ENCODE peak calls at places on chromosome 1, in four cellular contexts. One of them, this sample, is unnamed.

GRCh38 chr1:109714661-109715372 is 2.8 kb downstream of the GSTM5 start:
- DNase-seq in astrocyte: no peak
- DNase-seq in esophagus squamous epithelium: no peak
- DNase-seq in brain microvascular endothelial cell: no peak
- DNase-seq in this sample: peak; percentile 4

GRCh38 chr1:228830954-228831481 is 95.7 kb downstream of the RHOU start:
- DNase-seq in esophagus squamous epithelium: no peak
- DNase-seq in brain microvascular endothelial cell: peak; percentile 37
- DNase-seq in astrocyte: peak; percentile 79
- DNase-seq in this sample: peak; percentile 45

GRCh38 chr1:63261736-63262142 is 60.6 kb upstream of the FOXD3 start:
- DNase-seq in brain microvascular endothelial cell: no peak
- DNase-seq in astrocyte: no peak
- DNase-seq in esophagus squamous epithelium: no peak
- DNase-seq in this sample: no peak

GRCh38 chr1:202315576-202316168 is 26.1 kb downstream of the UBE2T start:
- DNase-seq in astrocyte: peak; percentile 22
- DNase-seq in brain microvascular endothelial cell: peak; percentile 52
- DNase-seq in esophagus squamous epithelium: no peak
- DNase-seq in this sample: peak; percentile 87

GRCh38 chr1:61914823-61915482 is 172.7 kb downstream of the PATJ start:
- DNase-seq in astrocyte: peak; percentile 4
- DNase-seq in brain microvascular endothelial cell: no peak
- DNase-seq in esophagus squamous epithelium: no peak
- DNase-seq in this sample: no peak

GRCh38 chr1:204723131-204723787 is 37.7 kb upstream of the LRRN2 start:
- DNase-seq in esophagus squamous epithelium: no peak
- DNase-seq in astrocyte: peak; percentile 12
- DNase-seq in brain microvascular endothelial cell: no peak
- DNase-seq in this sample: no peak

GRCh38 chr1:25871086-25871703 is 4.3 kb downstream of the PAQR7 start:
- DNase-seq in brain microvascular endothelial cell: no peak
- DNase-seq in astrocyte: no peak
- DNase-seq in esophagus squamous epithelium: no peak
- DNase-seq in this sample: no peak

GRCh38 chr1:67429011-67429527 is 1.1 kb downstream of the SERBP1 start:
- DNase-seq in brain microvascular endothelial cell: no peak
- DNase-seq in esophagus squamous epithelium: no peak
- DNase-seq in astrocyte: no peak
- DNase-seq in this sample: peak; percentile 22

GRCh38 chr1:86516366-86516765 is 30.5 kb upstream of the CLCA4 start:
- DNase-seq in esophagus squamous epithelium: no peak
- DNase-seq in brain microvascular endothelial cell: no peak
- DNase-seq in astrocyte: no peak
- DNase-seq in this sample: no peak

DNA sequence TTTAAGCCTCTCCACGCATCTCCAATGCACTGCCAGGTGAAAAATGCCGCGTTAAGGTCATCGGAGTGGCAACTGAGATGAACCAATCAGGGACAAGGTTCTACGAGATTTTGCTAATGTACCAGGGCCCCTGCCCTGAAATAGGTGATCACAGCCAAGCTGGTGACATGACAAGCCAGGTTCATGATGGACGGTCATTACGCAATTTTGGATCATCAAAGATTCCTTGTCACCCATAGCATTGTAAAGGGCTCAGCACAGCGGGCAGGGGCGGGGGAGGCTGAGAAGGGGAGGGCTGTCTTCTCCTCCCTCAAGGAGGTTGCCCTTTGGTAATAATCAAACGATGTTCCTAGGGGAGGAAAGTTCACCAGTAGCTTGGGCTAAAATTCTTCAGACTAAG is 475.5 kb downstream of the NPHP4 start:
- DNase-seq in brain microvascular endothelial cell: no peak
- DNase-seq in astrocyte: no peak
- DNase-seq in esophagus squamous epithelium: no peak
- DNase-seq in this sample: no peak
- TF ChIP-seq CTCF in brain microvascular endothelial cell: no peak
- TF ChIP-seq CTCF in astrocyte: no peak
- TF ChIP-seq CTCF in esophagus squamous epithelium: no peak
- TF ChIP-seq CTCF in this sample: no peak

GRCh38 chr1:209643295-209644020 is 8.8 kb downstream of the LAMB3 start:
- DNase-seq in esophagus squamous epithelium: no peak
- DNase-seq in astrocyte: no peak
- DNase-seq in brain microvascular endothelial cell: no peak
- DNase-seq in this sample: no peak

GRCh38 chr1:209646558-209646957 is 5.7 kb downstream of the LAMB3 start:
- DNase-seq in astrocyte: peak; percentile 64
- DNase-seq in brain microvascular endothelial cell: no peak
- DNase-seq in esophagus squamous epithelium: no peak
- DNase-seq in this sample: no peak

GRCh38 chr1:209642817-209643216 is 9.4 kb downstream of the LAMB3 start:
- DNase-seq in brain microvascular endothelial cell: no peak
- DNase-seq in astrocyte: no peak
- DNase-seq in esophagus squamous epithelium: no peak
- DNase-seq in this sample: no peak

GRCh38 chr1:209645574-209646452 is 6.4 kb downstream of the LAMB3 start:
- DNase-seq in astrocyte: no peak
- DNase-seq in brain microvascular endothelial cell: no peak
- DNase-seq in esophagus squamous epithelium: no peak
- DNase-seq in this sample: no peak

DNA sequence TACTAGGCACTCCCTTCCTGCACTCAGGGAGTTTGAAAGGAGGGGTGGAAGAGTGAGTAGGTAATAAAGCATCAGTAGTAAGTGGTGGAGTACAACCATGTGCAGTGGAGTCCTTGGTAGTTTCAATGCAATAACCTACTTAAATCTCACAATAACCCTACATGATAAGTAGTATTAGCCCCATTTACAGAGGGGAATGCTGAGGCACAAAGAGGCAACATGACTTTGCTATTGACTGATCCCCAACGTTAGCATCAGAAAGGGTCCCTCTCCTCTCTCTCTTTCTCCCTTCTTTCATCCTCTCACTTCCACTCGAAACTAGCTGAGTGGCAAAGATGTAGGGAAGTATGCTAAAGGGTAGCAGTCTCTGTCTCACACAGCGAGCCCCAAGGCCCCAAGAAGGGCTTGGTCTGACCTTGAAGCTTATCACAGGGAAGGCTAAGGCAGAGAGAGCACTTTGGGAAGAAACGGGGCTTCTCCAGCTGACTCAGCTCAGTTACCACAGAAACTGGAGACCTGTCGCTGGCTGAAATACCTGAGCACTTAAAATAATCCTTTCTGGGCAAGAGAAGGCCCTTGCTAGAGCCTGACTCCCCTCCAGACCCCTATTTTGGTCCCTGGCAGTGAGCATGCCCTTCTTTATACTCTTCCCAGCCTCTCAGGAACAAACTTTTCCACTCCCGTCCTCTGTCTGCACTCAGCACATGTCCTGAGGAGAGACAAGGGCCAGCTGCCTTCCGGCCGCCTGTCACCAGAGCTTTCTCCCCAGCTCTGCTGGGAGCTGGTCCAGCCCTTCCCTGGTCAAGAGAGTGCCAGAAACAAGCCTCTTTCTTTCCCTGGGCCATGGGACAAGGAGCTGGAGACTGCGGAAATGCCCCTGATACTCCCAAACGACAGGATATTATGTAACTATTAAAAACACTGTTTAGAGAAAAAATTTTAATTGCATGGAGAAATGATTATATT is 10.7 kb downstream of the LAMB3 start:
- DNase-seq in astrocyte: no peak
- DNase-seq in esophagus squamous epithelium: no peak
- DNase-seq in brain microvascular endothelial cell: no peak
- DNase-seq in this sample: no peak
- TF ChIP-seq CTCF in astrocyte: no peak
- TF ChIP-seq CTCF in esophagus squamous epithelium: no peak
- TF ChIP-seq CTCF in brain microvascular endothelial cell: no peak
- TF ChIP-seq CTCF in this sample: no peak

GRCh38 chr1:68782890-68783289 is 286.0 kb upstream of the DEPDC1 start:
- DNase-seq in astrocyte: no peak
- DNase-seq in brain microvascular endothelial cell: no peak
- DNase-seq in esophagus squamous epithelium: no peak
- DNase-seq in this sample: no peak
- TF ChIP-seq CTCF in astrocyte: no peak
- TF ChIP-seq CTCF in brain microvascular endothelial cell: no peak
- TF ChIP-seq CTCF in esophagus squamous epithelium: no peak
- TF ChIP-seq CTCF in this sample: no peak

DNA sequence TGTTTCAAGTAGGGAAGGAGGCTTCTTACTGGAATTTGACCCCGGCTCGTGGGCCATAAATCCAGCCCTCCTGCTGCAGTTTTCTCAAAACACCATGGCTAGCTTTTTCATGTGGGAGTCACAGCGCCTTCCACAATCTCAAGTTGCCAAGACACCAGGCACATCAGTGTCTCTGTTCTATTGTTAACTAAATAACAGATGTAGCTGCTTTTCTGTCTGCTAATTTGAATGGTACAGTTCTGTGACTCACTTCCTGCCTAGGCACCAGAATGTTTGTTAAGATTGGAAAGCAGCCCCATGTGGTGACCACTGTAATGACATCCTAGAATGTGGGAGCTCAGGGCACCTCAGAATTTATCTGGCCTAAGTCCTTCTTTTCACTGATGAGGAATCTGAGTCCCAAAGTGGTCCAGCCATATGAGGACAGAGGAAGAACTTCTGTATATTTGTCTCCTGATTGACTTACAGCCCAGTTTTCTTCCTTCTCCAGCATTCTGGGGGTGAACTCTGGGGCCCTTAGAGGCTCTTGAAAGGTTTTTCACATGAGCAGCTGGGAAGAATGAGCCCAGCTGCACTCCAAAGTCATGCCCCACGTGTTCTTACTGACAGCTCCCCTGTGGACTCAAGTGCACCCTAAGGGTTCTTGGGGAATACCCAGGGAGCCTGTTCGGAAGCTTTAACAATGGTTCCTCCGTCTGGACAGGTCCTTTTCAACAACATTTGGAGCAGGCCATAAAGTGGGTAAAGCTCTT is 27.5 kb downstream of the TRIM45 start:
- DNase-seq in astrocyte: peak; percentile 96
- DNase-seq in brain microvascular endothelial cell: peak; percentile 80
- DNase-seq in esophagus squamous epithelium: no peak
- DNase-seq in this sample: peak; percentile 37
- TF ChIP-seq CTCF in astrocyte: peak; percentile 49
- TF ChIP-seq CTCF in brain microvascular endothelial cell: peak; percentile 66
- TF ChIP-seq CTCF in esophagus squamous epithelium: no peak
- TF ChIP-seq CTCF in this sample: peak; percentile 35

DNA sequence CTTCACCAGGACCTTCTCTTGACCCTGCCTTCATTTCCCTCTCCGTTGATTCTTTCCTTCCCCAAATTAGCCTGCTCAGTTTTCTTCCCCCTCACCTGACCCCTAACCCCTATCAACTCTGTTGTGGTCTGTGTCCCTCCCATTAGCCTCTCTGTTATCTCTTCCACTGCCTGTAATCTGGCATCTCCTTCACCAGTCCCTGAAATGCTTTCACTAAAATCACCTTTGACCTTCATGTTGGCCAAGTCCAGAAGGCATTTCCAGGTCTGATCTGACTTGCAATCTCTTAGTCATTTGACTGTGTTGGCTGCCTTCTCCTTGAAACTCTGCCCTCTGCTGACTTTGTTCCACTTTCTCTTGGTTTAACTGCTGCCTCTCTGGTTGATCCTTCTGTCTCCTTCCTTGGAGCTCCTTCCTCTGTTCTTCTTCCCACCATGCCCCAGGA is 28.2 kb downstream of the ATP8B2 start:
- DNase-seq in astrocyte: peak; percentile 17
- DNase-seq in esophagus squamous epithelium: no peak
- DNase-seq in brain microvascular endothelial cell: peak; percentile 27
- DNase-seq in this sample: peak; percentile 60
- TF ChIP-seq CTCF in astrocyte: peak; percentile 14
- TF ChIP-seq CTCF in esophagus squamous epithelium: peak; percentile 16
- TF ChIP-seq CTCF in brain microvascular endothelial cell: peak; percentile 60
- TF ChIP-seq CTCF in this sample: peak; percentile 12

GRCh38 chr1:36561365-36561731 is 78.6 kb upstream of the CSF3R start:
- DNase-seq in astrocyte: no peak
- DNase-seq in brain microvascular endothelial cell: no peak
- DNase-seq in esophagus squamous epithelium: no peak
- DNase-seq in this sample: no peak

GRCh38 chr1:36565576-36566501 is 83.1 kb upstream of the CSF3R start:
- DNase-seq in brain microvascular endothelial cell: no peak
- DNase-seq in esophagus squamous epithelium: no peak
- DNase-seq in astrocyte: no peak
- DNase-seq in this sample: no peak

GRCh38 chr1:36560621-36561364 is 78.1 kb upstream of the CSF3R start:
- DNase-seq in esophagus squamous epithelium: no peak
- DNase-seq in astrocyte: no peak
- DNase-seq in brain microvascular endothelial cell: no peak
- DNase-seq in this sample: no peak

GRCh38 chr1:36560177-36560576 is 77.5 kb upstream of the CSF3R start:
- DNase-seq in brain microvascular endothelial cell: no peak
- DNase-seq in astrocyte: no peak
- DNase-seq in esophagus squamous epithelium: no peak
- DNase-seq in this sample: no peak

GRCh38 chr1:36562181-36562685 is 79.5 kb upstream of the CSF3R start:
- DNase-seq in brain microvascular endothelial cell: no peak
- DNase-seq in esophagus squamous epithelium: no peak
- DNase-seq in astrocyte: no peak
- DNase-seq in this sample: no peak
- TF ChIP-seq CTCF in brain microvascular endothelial cell: no peak
- TF ChIP-seq CTCF in esophagus squamous epithelium: no peak
- TF ChIP-seq CTCF in astrocyte: no peak
- TF ChIP-seq CTCF in this sample: no peak

DNA sequence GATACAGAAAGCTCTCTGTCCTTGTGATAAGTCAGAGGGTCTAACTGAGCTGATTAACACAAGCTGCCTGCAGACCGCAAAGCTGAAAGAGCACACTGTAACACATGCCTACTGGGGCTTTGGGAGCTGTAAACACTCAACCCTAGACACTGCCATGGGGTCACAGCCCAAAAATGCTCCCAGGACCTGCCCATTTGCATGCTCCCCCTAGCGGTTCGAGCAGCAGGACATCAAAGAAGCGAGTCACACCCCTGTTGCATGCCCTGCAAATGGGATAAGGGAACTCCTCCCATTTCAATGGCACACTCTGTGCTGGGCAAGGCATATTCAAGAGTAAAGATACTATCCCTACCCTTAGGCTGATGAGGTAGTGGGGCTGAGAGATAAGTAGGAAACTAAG is 22.8 kb downstream of the LCE3E start:
- DNase-seq in brain microvascular endothelial cell: no peak
- DNase-seq in astrocyte: no peak
- DNase-seq in esophagus squamous epithelium: no peak
- DNase-seq in this sample: no peak
- TF ChIP-seq CTCF in brain microvascular endothelial cell: no peak
- TF ChIP-seq CTCF in astrocyte: no peak
- TF ChIP-seq CTCF in esophagus squamous epithelium: no peak
- TF ChIP-seq CTCF in this sample: peak; percentile 38

GRCh38 chr1:41917835-41918449 is 780 bp downstream of the HIVEP3 start:
- DNase-seq in astrocyte: peak; percentile 25
- DNase-seq in esophagus squamous epithelium: no peak
- DNase-seq in brain microvascular endothelial cell: no peak
- DNase-seq in this sample: peak; percentile 47

GRCh38 chr1:41917051-41917530 is 1.6 kb downstream of the HIVEP3 start:
- DNase-seq in esophagus squamous epithelium: no peak
- DNase-seq in brain microvascular endothelial cell: no peak
- DNase-seq in astrocyte: no peak
- DNase-seq in this sample: no peak

GRCh38 chr1:41919131-41919530 is 409 bp upstream of the HIVEP3 start:
- DNase-seq in astrocyte: no peak
- DNase-seq in brain microvascular endothelial cell: no peak
- DNase-seq in esophagus squamous epithelium: no peak
- DNase-seq in this sample: no peak

GRCh38 chr1:41919764-41920397 is 1.2 kb upstream of the HIVEP3 start:
- DNase-seq in astrocyte: peak; percentile 44
- DNase-seq in brain microvascular endothelial cell: no peak
- DNase-seq in esophagus squamous epithelium: no peak
- DNase-seq in this sample: peak; percentile 63

GRCh38 chr1:41918450-41919043 is at the start of gene HIVEP3:
- DNase-seq in astrocyte: peak; percentile 32
- DNase-seq in esophagus squamous epithelium: no peak
- DNase-seq in brain microvascular endothelial cell: no peak
- DNase-seq in this sample: no peak
- TF ChIP-seq CTCF in astrocyte: peak; percentile 31
- TF ChIP-seq CTCF in esophagus squamous epithelium: no peak
- TF ChIP-seq CTCF in brain microvascular endothelial cell: peak; percentile 51
- TF ChIP-seq CTCF in this sample: no peak

This sample was measured in GM13977.